ENCODE peak calls at places on chromosomes 2 and 18, in nine cellular contexts. D is natural killer cell; X is pancreas; Y is adipocyte; G is renal cortical epithelial cell; J is osteoblast; R is stimulated activated CD4-positive, alpha-beta T cell treated with anti-CD3 and anti-CD28 coated beads, Interleukin-4, amount 100 ng/mL, for 1 hour; I is dorsolateral prefrontal cortex; B is fibroblast of pulmonary artery. Z is an unnamed sample.

GRCh38 chr2:24409700-24410556 is 49.6 kb upstream of the ITSN2 start:
- DNase-seq in G (peak), X (peak), Y (peak), D (no peak), B (peak), I (no peak), J (peak), R (no peak), Z (peak)

GRCh38 chr2:197889041-197889440 is 84.6 kb downstream of the PLCL1 start:
- DNase-seq in B (peak), R (no peak), G (peak), Y (peak), D (no peak), J (peak), X (no peak), I (no peak), Z (no peak)

GRCh38 chr2:65300134-65300771 is 72.6 kb downstream of the ACTR2 start:
- DNase-seq in G (no peak), I (no peak), B (peak), D (no peak), R (no peak), J (peak), X (no peak), Y (peak), Z (no peak)

GRCh38 chr2:10019174-10019971 is 24.0 kb upstream of the KLF11 start:
- DNase-seq in X (no peak), R (no peak), I (no peak), B (no peak), Y (peak), J (peak), D (no peak), G (no peak), Z (no peak)

GRCh38 chr2:30332791-30333453 is 101.6 kb downstream of the LBH start:
- DNase-seq in Y (no peak), G (no peak), J (no peak), R (peak), D (no peak), I (no peak), X (no peak), B (no peak), Z (no peak)

GRCh38 chr18:21110667-21111350 is 804 bp downstream of the ROCK1 start:
- DNase-seq in J (no peak), Y (peak), B (peak), G (peak), D (peak), X (peak), R (peak), I (peak), Z (peak)

GRCh38 chr2:43132523-43133301 is 93.7 kb downstream of the ZFP36L2 start:
- DNase-seq in R (no peak), D (no peak), G (no peak), Y (no peak), B (no peak), J (peak), X (no peak), I (no peak), Z (no peak)

GRCh38 chr2:232522014-232522854 is 2.0 kb downstream of the PRSS56 start:
- DNase-seq in J (peak), Y (peak), G (no peak), X (no peak), B (peak), I (peak), D (peak), R (peak), Z (no peak)

GRCh38 chr2:143577489-143577888 is 448.3 kb downstream of the ARHGAP15 start:
- DNase-seq in R (no peak), J (no peak), X (no peak), I (no peak), B (no peak), D (no peak), G (no peak), Y (no peak), Z (no peak)

GRCh38 chr2:162182395-162182794 is 30.3 kb upstream of the GCG start:
- DNase-seq in J (no peak), X (no peak), G (no peak), B (no peak), R (no peak), I (no peak), D (no peak), Y (no peak), Z (no peak)

GRCh38 chr2:61889212-61889956 is 928 bp upstream of the CCT4 start:
- DNase-seq in B (no peak), I (no peak), J (no peak), G (no peak), D (peak), X (peak), R (no peak), Y (no peak), Z (no peak)

GRCh38 chr2:46230115-46230571 is 67.1 kb upstream of the EPAS1 start:
- DNase-seq in D (no peak), R (no peak), G (peak), B (no peak), J (no peak), I (no peak), X (no peak), Y (no peak), Z (no peak)

GRCh38 chr2:148642891-148643416 is 1.6 kb upstream of the EPC2 start:
- DNase-seq in B (peak), I (no peak), D (no peak), J (no peak), Y (no peak), G (peak), X (no peak), R (no peak), Z (no peak)

GRCh38 chr2:19319698-19320097 is 38.7 kb downstream of the OSR1 start:
- DNase-seq in I (no peak), Y (no peak), R (no peak), D (no peak), G (no peak), J (no peak), X (no peak), B (no peak), Z (no peak)

Z was measured in Jurkat, Clone E6-1.